ENCODE peak calls at places on chromosomes 5 and 9, in six cellular contexts. P is heart left ventricle, N is GM12891, U is prostate gland, G is adrenal gland, F is testis. X is an unnamed sample.

GRCh38 chr5:57249251-57249874 is 75.5 kb downstream of the GPBP1 start:
- DNase-seq in P (no peak), N (no peak), U (no peak), G (no peak), F (no peak), X (no peak)

GRCh38 chr5:135379052-135379654 is 19.9 kb downstream of the MACROH2A1 start:
- DNase-seq in P (no peak), N (no peak), U (no peak), G (no peak), F (no peak), X (no peak)

GRCh38 chr9:131980267-131980916 is 99.3 kb downstream of the MED27 start:
- DNase-seq in P (no peak), N (no peak), U (no peak), G (no peak), F (no peak), X (no peak)

GRCh38 chr5:82985763-82986162 is 91.4 kb downstream of the TMEM167A start:
- DNase-seq in P (no peak), N (no peak), U (no peak), G (no peak), F (no peak), X (no peak)

GRCh38 chr5:82019342-82020138 is 47.7 kb downstream of the ATG10 start:
- DNase-seq in P (no peak), N (no peak), U (peak), G (no peak), F (peak), X (no peak)

GRCh38 chr9:131697097-131697496 is 42.8 kb downstream of the RAPGEF1 start:
- DNase-seq in P (no peak), N (no peak), U (no peak), G (peak), F (peak), X (no peak)

GRCh38 chr9:76269789-76270188 is 124.4 kb downstream of the RFK start:
- DNase-seq in P (no peak), N (no peak), U (no peak), G (no peak), F (no peak), X (no peak)

GRCh38 chr9:94445846-94446245 is 109.0 kb upstream of the PCAT7 start:
- DNase-seq in P (no peak), N (no peak), U (no peak), G (no peak), F (no peak), X (no peak)

GRCh38 chr9:3525088-3525835 is 539 bp downstream of the RFX3 start:
- DNase-seq in P (no peak), N (no peak), U (no peak), G (no peak), F (no peak), X (no peak)

GRCh38 chr9:135216236-135216635 is 128.8 kb downstream of the OLFM1 start:
- DNase-seq in P (no peak), N (no peak), U (no peak), G (no peak), F (no peak), X (no peak)

GRCh38 chr9:16267336-16268036 is 603.0 kb downstream of the BNC2 start:
- DNase-seq in P (no peak), N (no peak), U (peak), G (no peak), F (no peak), X (no peak)

GRCh38 chr5:32865475-32865874 is 154.4 kb downstream of the NPR3 start:
- DNase-seq in P (no peak), N (no peak), U (no peak), G (no peak), F (no peak), X (no peak)

GRCh38 chr9:71819115-71819739 is 50.9 kb upstream of the CEMIP2 start:
- DNase-seq in P (peak), N (no peak), U (peak), G (peak), F (peak), X (no peak)

GRCh38 chr9:36939655-36940578 is 94.2 kb downstream of the PAX5 start:
- DNase-seq in P (no peak), N (no peak), U (no peak), G (no peak), F (no peak), X (no peak)

GRCh38 chr9:79007701-79008483 is 563.9 kb upstream of the TLE4 start:
- DNase-seq in P (no peak), N (no peak), U (no peak), G (no peak), F (no peak), X (no peak)

GRCh38 chr5:126858441-126858840 is 81.5 kb downstream of the LMNB1 start:
- DNase-seq in P (no peak), N (no peak), U (no peak), G (no peak), F (no peak), X (no peak)

GRCh38 chr5:73412597-73412988 is 36.0 kb downstream of the FOXD1 start:
- DNase-seq in P (no peak), N (no peak), U (no peak), G (no peak), F (no peak), X (peak)

GRCh38 chr9:87708989-87709706 is 16.8 kb upstream of the CTSL start:
- DNase-seq in P (no peak), N (no peak), U (no peak), G (no peak), F (no peak), X (no peak)

GRCh38 chr5:136202800-136203199 is 9.8 kb upstream of the SMIM32 start:
- DNase-seq in P (no peak), N (no peak), U (no peak), G (no peak), F (no peak), X (no peak)

GRCh38 chr5:173989432-173990082 is 587 bp downstream of the C5orf47 start:
- DNase-seq in P (no peak), N (no peak), U (no peak), G (no peak), F (no peak), X (no peak)

GRCh38 chr5:40754381-40755092 is 1.2 kb downstream of the TTC33 start:
- DNase-seq in P (no peak), N (no peak), U (no peak), G (no peak), F (no peak), X (no peak)

GRCh38 chr5:83494102-83494620 is 22.6 kb downstream of the VCAN start:
- DNase-seq in P (no peak), N (no peak), U (no peak), G (no peak), F (no peak), X (no peak)

GRCh38 chr9:35771524-35771923 is 17.4 kb upstream of the MSMP start:
- DNase-seq in P (no peak), N (no peak), U (peak), G (peak), F (peak), X (no peak)

GRCh38 chr5:159786901-159787691 is 129.2 kb upstream of the ADRA1B start:
- DNase-seq in P (no peak), N (no peak), U (no peak), G (peak), F (peak), X (no peak)

GRCh38 chr9:128405780-128406171 is 14.9 kb upstream of the CERCAM start:
- DNase-seq in P (no peak), N (no peak), U (no peak), G (no peak), F (no peak), X (no peak)

GRCh38 chr9:110623462-110624025 is 44.0 kb upstream of the SVEP1 start:
- DNase-seq in P (no peak), N (no peak), U (peak), G (peak), F (peak), X (peak)

GRCh38 chr5:68845121-68845520 is 248.7 kb upstream of the SLC30A5 start:
- DNase-seq in P (no peak), N (no peak), U (no peak), G (no peak), F (no peak), X (no peak)

GRCh38 chr5:149488645-149489306 is 62.5 kb downstream of the CSNK1A1 start:
- DNase-seq in P (no peak), N (no peak), U (no peak), G (no peak), F (no peak), X (no peak)
- TF ChIP-seq POLR2A in P (no peak), N (no peak), U (no peak), G (no peak), F (no peak), X (no peak)

GRCh38 chr9:129990269-129991005 is 52.6 kb downstream of the FNBP1 start:
- DNase-seq in P (no peak), N (no peak), U (no peak), G (no peak), F (peak), X (no peak)
- TF ChIP-seq POLR2A in P (no peak), N (peak), U (no peak), G (no peak), F (no peak), X (no peak)

DNA sequence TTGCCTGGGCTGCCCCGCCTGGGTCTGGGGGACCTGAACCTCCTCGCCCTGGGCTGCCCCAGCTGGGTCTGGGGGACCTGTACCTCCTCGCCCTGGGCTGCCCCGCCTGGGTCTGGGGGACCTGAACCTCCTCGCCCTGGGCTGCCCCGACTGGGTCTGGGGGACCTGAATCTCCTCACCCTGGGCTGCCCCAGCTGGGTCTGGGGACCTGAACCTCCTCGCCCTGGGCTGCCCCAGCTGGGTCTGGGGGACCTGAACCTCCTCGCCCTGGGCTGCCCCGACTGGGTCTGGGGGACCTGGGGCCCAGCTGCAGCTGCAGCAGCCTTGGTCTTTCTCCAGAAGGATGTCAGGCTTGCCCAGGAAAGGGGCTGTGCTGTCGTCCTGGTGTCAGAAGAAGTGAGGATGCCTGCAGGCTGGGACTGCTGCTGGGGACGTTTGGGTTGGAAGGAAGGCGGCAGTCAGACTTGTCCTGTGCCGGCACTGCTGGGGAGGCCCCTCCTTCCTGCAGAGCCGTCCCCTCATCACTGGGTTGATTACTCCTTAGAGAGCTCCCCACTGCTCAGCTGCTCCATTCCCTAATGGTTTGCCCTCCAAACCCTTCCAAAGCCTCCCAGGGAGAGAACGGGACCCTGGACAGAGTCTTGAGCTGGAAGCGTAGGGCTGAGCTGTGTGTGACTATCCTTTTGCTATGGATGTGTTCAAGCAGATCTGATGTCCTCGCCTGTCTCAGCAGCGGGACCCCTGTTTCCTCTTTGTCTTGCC is 8.7 kb upstream of the AJM1 start:
- DNase-seq in P (peak), N (no peak), U (no peak), G (no peak), F (no peak), X (no peak)
- TF ChIP-seq POLR2A in P (no peak), N (no peak), U (no peak), G (no peak), F (no peak), X (no peak)

GRCh38 chr9:133163559-133164208 is at the start of gene GBGT1:
- DNase-seq in P (peak), N (no peak), U (no peak), G (peak), F (peak), X (no peak)
- TF ChIP-seq POLR2A in P (no peak), N (no peak), U (peak), G (peak), F (no peak), X (peak)

DNA sequence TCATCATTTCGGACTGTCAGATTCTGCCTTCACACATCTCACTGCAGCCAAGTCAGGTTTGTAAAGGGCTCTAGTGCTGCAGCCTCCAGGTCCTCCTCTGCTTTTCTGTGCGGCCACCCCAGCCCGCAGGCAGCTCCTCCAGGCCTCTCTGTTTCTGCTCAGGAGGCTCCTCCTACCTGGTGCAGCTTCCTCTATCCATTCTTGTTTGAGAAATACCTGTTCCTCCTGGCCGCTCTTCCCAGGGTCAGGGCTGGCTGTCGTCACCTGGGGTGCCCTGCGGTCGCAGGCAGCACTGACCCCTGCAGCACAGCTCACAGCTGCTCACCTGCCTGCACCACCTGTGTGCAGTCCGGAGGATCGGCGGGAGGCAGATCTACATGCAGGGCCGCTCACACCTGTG is 387.7 kb upstream of the IRX4 start:
- DNase-seq in P (no peak), N (no peak), U (no peak), G (no peak), F (no peak), X (no peak)
- TF ChIP-seq POLR2A in P (no peak), N (no peak), U (no peak), G (no peak), F (no peak), X (no peak)

DNA sequence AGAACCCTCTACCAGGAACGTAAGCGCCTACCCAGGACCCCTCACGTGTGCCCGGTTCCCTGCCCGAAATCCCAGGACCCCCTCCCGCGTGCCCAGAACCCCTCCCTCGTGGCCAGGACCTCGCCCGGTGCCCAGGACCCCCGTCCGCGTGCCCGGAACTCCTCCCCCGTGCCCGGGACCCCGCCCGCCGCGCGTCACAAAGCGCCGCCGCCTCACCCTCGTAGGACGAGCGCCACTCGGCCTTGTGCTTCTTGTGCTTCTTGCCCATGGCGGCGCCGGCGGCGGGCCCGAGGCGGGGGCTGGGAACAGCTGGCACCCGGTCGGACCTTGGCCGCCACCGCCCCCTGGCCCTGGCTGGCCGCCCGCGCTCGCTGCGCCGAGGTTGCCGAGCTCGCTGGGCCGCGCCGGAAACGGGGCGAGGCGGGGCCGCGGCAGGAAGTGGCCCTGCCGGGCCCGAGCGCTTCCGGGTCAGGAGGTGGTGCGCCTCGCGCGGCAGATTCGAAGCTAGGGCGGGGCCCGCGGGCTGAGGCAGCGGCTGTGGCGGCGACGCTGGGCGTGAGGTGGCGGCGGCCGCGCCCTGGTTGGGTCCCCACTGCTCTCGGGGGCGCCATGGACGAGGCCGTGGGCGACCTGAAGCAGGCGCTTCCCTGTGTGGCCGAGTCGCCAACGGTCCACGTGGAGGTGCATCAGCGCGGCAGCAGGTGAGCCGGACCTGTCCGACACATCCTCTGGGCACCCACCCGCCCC is at the start of the genes BRD9 and TRIP13:
- DNase-seq in P (peak), N (peak), U (peak), G (peak), F (peak), X (peak)
- TF ChIP-seq POLR2A in P (peak), N (no peak), U (peak), G (no peak), F (no peak), X (peak)

GRCh38 chr5:133438487-133438886 is 173.9 kb downstream of the FSTL4 start:
- DNase-seq in P (no peak), N (no peak), U (no peak), G (no peak), F (no peak), X (no peak)
- TF ChIP-seq POLR2A in P (no peak), N (no peak), U (no peak), G (no peak), F (no peak), X (no peak)

GRCh38 chr5:112921833-112922817 is at the start of gene REEP5:
- DNase-seq in P (peak), N (peak), U (peak), G (peak), F (peak), X (peak)
- TF ChIP-seq POLR2A in P (peak), N (peak), U (peak), G (peak), F (no peak), X (peak)

GRCh38 chr9:93131599-93132286 is 2.3 kb downstream of the NINJ1 start:
- DNase-seq in P (no peak), N (no peak), U (no peak), G (no peak), F (no peak), X (no peak)

GRCh38 chr9:93133641-93134017 is 422 bp downstream of the NINJ1 start:
- DNase-seq in P (peak), N (peak), U (peak), G (peak), F (peak), X (peak)

GRCh38 chr9:93132287-93132927 is 1.6 kb downstream of the NINJ1 start:
- DNase-seq in P (peak), N (no peak), U (peak), G (peak), F (peak), X (no peak)

GRCh38 chr9:93134018-93134739 is at the start of gene NINJ1:
- DNase-seq in P (peak), N (peak), U (peak), G (peak), F (peak), X (peak)

DNA sequence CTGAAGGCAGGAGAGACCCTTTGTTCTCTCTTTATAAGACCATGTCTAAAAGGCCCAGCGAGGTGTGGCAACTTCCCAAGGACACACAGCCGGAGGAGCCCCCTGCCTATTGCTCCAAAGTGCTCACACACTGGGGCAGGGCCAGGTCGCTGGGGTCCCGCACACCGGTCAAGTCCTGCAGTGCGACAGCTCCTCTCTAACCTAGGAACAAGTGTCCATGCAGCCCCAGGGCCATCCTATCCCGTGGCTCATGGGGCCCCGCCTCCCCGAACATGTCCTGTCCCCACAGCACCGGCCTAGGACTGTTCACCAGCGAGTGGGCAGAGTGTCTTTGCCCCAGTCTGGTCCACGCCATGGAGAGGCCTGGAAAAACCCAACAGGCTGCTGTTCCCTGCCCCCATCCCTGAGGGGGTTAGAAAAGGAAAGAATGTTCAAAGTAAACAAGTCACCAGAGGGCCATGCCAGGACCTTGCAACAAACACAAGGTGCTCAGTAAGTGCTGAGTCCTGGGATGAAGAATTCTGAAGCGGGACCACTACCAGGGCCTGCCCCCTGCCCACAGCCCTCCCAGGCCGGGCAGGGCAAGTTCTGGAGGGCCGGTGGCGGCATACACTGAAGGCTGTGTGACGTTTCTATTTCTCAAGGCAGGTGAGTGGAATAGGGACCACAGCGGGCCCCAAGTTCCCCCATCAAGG is 958 bp downstream of the NINJ1 start:
- DNase-seq in P (no peak), N (no peak), U (peak), G (peak), F (peak), X (no peak)
- TF ChIP-seq POLR2A in P (no peak), N (no peak), U (no peak), G (peak), F (no peak), X (no peak)

GRCh38 chr9:95788011-95788410 is 87.5 kb upstream of the ERCC6L2 start:
- DNase-seq in P (no peak), N (no peak), U (no peak), G (no peak), F (no peak), X (no peak)
- TF ChIP-seq POLR2A in P (no peak), N (no peak), U (no peak), G (no peak), F (no peak), X (no peak)

X was measured in H54.